ENCODE peak calls at places on chromosomes 6 and 20, in six cellular contexts. E, S, T, Q, X and K are unnamed samples.

GRCh38 chr6:18090349-18090786 is 32.1 kb downstream of the NHLRC1 start:
- DNase-seq in S (no peak), T (no peak), Q (no peak), E (no peak), X (no peak), K (no peak)

GRCh38 chr6:155530219-155530834 is 74.7 kb upstream of the NOX3 start:
- DNase-seq in X (peak), Q (peak), S (no peak), E (peak), T (peak), K (no peak)

GRCh38 chr20:539848-540247 is 3.7 kb downstream of the CSNK2A1 start:
- DNase-seq in T (peak), X (peak), Q (no peak), E (peak), S (no peak), K (no peak)

GRCh38 chr6:147910254-147910653 is 401.8 kb downstream of the SAMD5 start:
- DNase-seq in Q (no peak), E (no peak), X (no peak), S (no peak), T (no peak), K (no peak)

GRCh38 chr6:35040398-35040797 is 100.7 kb downstream of the TCP11 start:
- DNase-seq in T (no peak), E (no peak), X (no peak), Q (no peak), S (no peak), K (no peak)

GRCh38 chr20:33075281-33075680 is 4.2 kb upstream of the BPIFB4 start:
- DNase-seq in S (no peak), T (no peak), Q (no peak), E (no peak), X (no peak), K (no peak)

GRCh38 chr6:121912905-121913304 is 477.5 kb downstream of the GJA1 start:
- DNase-seq in Q (no peak), X (no peak), T (no peak), S (no peak), E (peak), K (no peak)

GRCh38 chr6:27544612-27545260 is 71.8 kb upstream of the ZNF184 start:
- DNase-seq in E (no peak), Q (no peak), T (no peak), X (no peak), S (no peak), K (no peak)

GRCh38 chr20:36175016-36175415 is 20.5 kb downstream of the EPB41L1 start:
- DNase-seq in E (peak), Q (no peak), T (peak), X (peak), S (no peak), K (no peak)